ENCODE peak calls at places on chromosomes 7 and 10, in six cellular contexts. H is activated T-cell treated with anti-CD3 and anti-CD28 coated beads for 4 hours; S is AG04450; F is lower lobe of right lung; M is activated CD8-positive, alpha-beta memory T cell treated with anti-CD3 and anti-CD28 coated beads for 48 hours; V is fibroblast of pulmonary artery. J is an unnamed sample.

GRCh38 chr10:62224606-62225005 is 44.0 kb downstream of the RTKN2 start:
- DNase-seq in S (no peak), H (no peak), M (no peak), V (peak), F (no peak), J (no peak)

GRCh38 chr10:94308866-94309265 is 53.9 kb downstream of the NOC3L start:
- DNase-seq in H (no peak), F (no peak), M (no peak), S (no peak), V (peak), J (no peak)

GRCh38 chr7:155643804-155644177 is 670 bp upstream of the RBM33 start:
- DNase-seq in S (no peak), H (no peak), M (no peak), V (peak), F (no peak), J (no peak)

GRCh38 chr10:4234661-4235060 is 449.7 kb upstream of the KLF6 start:
- DNase-seq in M (no peak), H (no peak), S (no peak), V (peak), F (no peak), J (no peak)

GRCh38 chr7:5574770-5575269 is 151.2 kb upstream of the TNRC18 start:
- DNase-seq in V (no peak), S (no peak), F (no peak), M (no peak), H (no peak), J (no peak)

GRCh38 chr7:155178096-155178495 is 108.0 kb downstream of the HTR5A start:
- DNase-seq in F (no peak), M (no peak), S (no peak), V (no peak), H (no peak), J (no peak)

GRCh38 chr7:141674702-141675101 is 27.3 kb downstream of the DENND11 start:
- DNase-seq in F (no peak), S (no peak), M (no peak), V (no peak), H (no peak), J (no peak)

GRCh38 chr7:48011952-48012351 is 17.0 kb downstream of the SUN3 start:
- DNase-seq in V (no peak), S (no peak), H (no peak), M (no peak), F (no peak), J (no peak)

GRCh38 chr10:104505521-104506041 is 135.5 kb upstream of the SORCS3 start:
- DNase-seq in H (no peak), S (no peak), F (no peak), M (no peak), V (no peak), J (no peak)

GRCh38 chr10:101839421-101840063 is 4.1 kb downstream of the KCNIP2 start:
- DNase-seq in S (no peak), V (peak), H (peak), F (peak), M (no peak), J (no peak)

GRCh38 chr7:35576037-35576573 is 118.8 kb downstream of the HERPUD2 start:
- DNase-seq in S (no peak), H (no peak), M (no peak), F (no peak), V (no peak), J (no peak)

GRCh38 chr10:46992794-46993552 is 81.7 kb downstream of the PTPN20 start:
- DNase-seq in M (no peak), V (peak), F (peak), H (no peak), S (no peak), J (peak)

GRCh38 chr7:101935521-101936141 is 118.2 kb downstream of the CUX1 start:
- DNase-seq in H (no peak), V (no peak), M (no peak), S (no peak), F (no peak), J (no peak)

GRCh38 chr7:86645676-86646276 is 2.1 kb downstream of the GRM3 start:
- DNase-seq in S (no peak), M (no peak), F (no peak), H (no peak), V (no peak), J (no peak)

GRCh38 chr10:31112961-31113360 is 81.3 kb upstream of the ZNF438 start:
- DNase-seq in H (no peak), M (no peak), S (no peak), F (no peak), V (no peak), J (no peak)

GRCh38 chr10:73460897-73461296 is 27.5 kb upstream of the MSS51 start:
- DNase-seq in V (no peak), S (no peak), M (no peak), H (no peak), F (no peak), J (no peak)

GRCh38 chr7:98081351-98081750 is 25.3 kb upstream of the LMTK2 start:
- DNase-seq in V (no peak), S (no peak), F (no peak), M (no peak), H (no peak), J (no peak)

GRCh38 chr10:113000876-113001598 is 51.0 kb downstream of the TCF7L2 start:
- DNase-seq in S (no peak), H (no peak), M (no peak), F (peak), V (no peak), J (no peak)

GRCh38 chr7:2520131-2520807 is 695 bp downstream of the LFNG start:
- DNase-seq in F (peak), H (no peak), S (no peak), V (no peak), M (no peak), J (no peak)

GRCh38 chr10:6148251-6148691 is 54.5 kb upstream of the PFKFB3 start:
- DNase-seq in F (peak), V (no peak), M (no peak), H (no peak), S (no peak), J (no peak)

GRCh38 chr7:44121761-44122420 is 1.5 kb downstream of the POLD2 start:
- DNase-seq in F (peak), M (no peak), H (no peak), V (no peak), S (no peak), J (no peak)

GRCh38 chr10:101291254-101292193 is 62.3 kb upstream of the LBX1 start:
- DNase-seq in M (peak), H (peak), S (no peak), V (peak), F (peak), J (no peak)

GRCh38 chr7:156735861-156736260 is 95.3 kb downstream of the RNF32 start:
- DNase-seq in V (peak), S (no peak), H (no peak), M (no peak), F (no peak), J (no peak)

GRCh38 chr10:35339946-35340345 is 3.6 kb downstream of the CCNY start:
- DNase-seq in M (no peak), H (no peak), V (no peak), S (no peak), F (no peak), J (no peak)

GRCh38 chr10:114489521-114490310 is 85.4 kb upstream of the AFAP1L2 start:
- DNase-seq in V (no peak), S (no peak), M (no peak), H (no peak), F (no peak), J (no peak)

GRCh38 chr7:41131956-41132355 is 570.9 kb downstream of the INHBA start:
- DNase-seq in V (no peak), S (no peak), F (no peak), M (no peak), H (no peak), J (no peak)

GRCh38 chr7:25857376-25858067 is 294.5 kb upstream of the NFE2L3 start:
- DNase-seq in H (no peak), M (no peak), S (no peak), F (no peak), V (no peak), J (peak)

GRCh38 chr10:91758303-91759146 is 39.7 kb upstream of the TNKS2 start:
- DNase-seq in V (peak), H (no peak), S (peak), F (no peak), M (no peak), J (peak)

GRCh38 chr7:80941206-80941758 is 22.4 kb upstream of the SEMA3C start:
- DNase-seq in F (no peak), S (no peak), H (no peak), M (no peak), V (peak), J (peak)

GRCh38 chr7:38382627-38383026 is 109.2 kb upstream of the TARP start:
- DNase-seq in F (no peak), H (no peak), M (no peak), S (no peak), V (peak), J (peak)

GRCh38 chr10:102152545-102152890 is 329 bp downstream of the NOLC1 start:
- DNase-seq in S (no peak), V (peak), F (no peak), M (peak), H (peak), J (no peak)

GRCh38 chr7:36304099-36304425 is 85.6 kb upstream of the ANLN start:
- DNase-seq in V (no peak), F (no peak), M (no peak), H (no peak), S (no peak), J (no peak)

GRCh38 chr7:137985897-137986251 is 16.0 kb downstream of the CREB3L2 start:
- DNase-seq in F (no peak), M (no peak), H (no peak), S (no peak), V (no peak), J (no peak)

GRCh38 chr7:133948588-133948987 is 178.6 kb upstream of the LRGUK start:
- DNase-seq in M (no peak), V (no peak), H (no peak), S (no peak), F (no peak), J (no peak)

GRCh38 chr10:114304017-114304565 is 65.0 kb downstream of the VWA2 start:
- DNase-seq in S (peak), M (peak), F (peak), V (peak), H (peak), J (peak)

J was measured in AG09319.